ENCODE peak calls at places on chromosomes 4 and X, in seven cellular contexts. P is IMR-90, I is thoracic aorta, B is GM23248, E is small intestine, Q is pancreas, N is heart right ventricle. W is an unnamed sample.

GRCh38 chr4:177986236-177986635 is 544.0 kb upstream of the AGA start:
- DNase-seq in I (no peak), B (no peak), N (no peak), Q (no peak), E (no peak), P (no peak), W (no peak)

GRCh38 chr4:38846015-38846414 is 10.6 kb downstream of the TLR6 start:
- DNase-seq in N (no peak), Q (no peak), P (no peak), B (no peak), I (no peak), E (no peak), W (no peak)

GRCh38 chr4:74127745-74128144 is 28.8 kb upstream of the CXCL2 start:
- DNase-seq in B (no peak), N (no peak), P (no peak), E (no peak), Q (no peak), I (no peak), W (no peak)

GRCh38 chr4:158965208-158965607 is 137.7 kb upstream of the RAPGEF2 start:
- DNase-seq in Q (no peak), I (no peak), B (no peak), N (no peak), E (no peak), P (no peak), W (no peak)

GRCh38 chr4:47207555-47207954 is 176.2 kb downstream of the GABRB1 start:
- DNase-seq in P (no peak), B (no peak), I (no peak), Q (no peak), E (no peak), N (no peak), W (no peak)

GRCh38 chrX:27890611-27891010 is 82.8 kb downstream of the MAGEB10 start:
- DNase-seq in B (peak), N (no peak), Q (no peak), P (peak), E (no peak), I (no peak), W (no peak)

GRCh38 chrX:20265726-20266681 is 705 bp downstream of the RPS6KA3 start:
- DNase-seq in E (peak), I (no peak), P (peak), B (peak), Q (peak), N (peak), W (no peak)

GRCh38 chr4:95510877-95511276 is 37.9 kb downstream of the UNC5C start:
- DNase-seq in I (no peak), Q (no peak), P (no peak), B (no peak), N (no peak), E (no peak), W (no peak)

GRCh38 chrX:15758140-15758539 is 20.1 kb downstream of the CA5B start:
- DNase-seq in N (no peak), I (no peak), B (no peak), Q (no peak), P (no peak), E (no peak), W (no peak)

GRCh38 chr4:171676555-171677215 is 136.5 kb upstream of the GALNTL6 start:
- DNase-seq in I (no peak), P (no peak), N (no peak), E (no peak), B (no peak), Q (no peak), W (no peak)

GRCh38 chrX:56728752-56729151 is 291 bp upstream of the NBDY start:
- DNase-seq in P (peak), I (no peak), E (no peak), N (peak), B (peak), Q (no peak), W (no peak)

GRCh38 chr4:158796370-158797140 is 27.7 kb downstream of the FNIP2 start:
- DNase-seq in P (peak), N (no peak), I (no peak), B (peak), Q (no peak), E (no peak), W (no peak)

GRCh38 chrX:50814701-50815476 is 895 bp upstream of the SHROOM4 start:
- DNase-seq in B (peak), E (peak), N (no peak), P (peak), I (no peak), Q (no peak), W (peak)

GRCh38 chr4:183602444-183603102 is 56.4 kb downstream of the RWDD4 start:
- DNase-seq in I (no peak), P (peak), E (no peak), N (no peak), B (peak), Q (no peak), W (no peak)

GRCh38 chr4:41656572-41657301 is 91.8 kb downstream of the PHOX2B start:
- DNase-seq in E (no peak), I (no peak), N (peak), Q (no peak), B (no peak), P (no peak), W (no peak)

GRCh38 chr4:138816883-138817282 is 198.7 kb upstream of the NOCT start:
- DNase-seq in N (no peak), E (no peak), I (no peak), Q (no peak), B (no peak), P (no peak), W (no peak)
- H3K27ac ChIP-seq in N (no peak), E (no peak), I (no peak), Q (no peak), B (no peak), P (no peak), W (no peak)

GRCh38 chr4:101018836-101019235 is 328.5 kb downstream of the PPP3CA start:
- DNase-seq in P (no peak), Q (no peak), B (no peak), N (no peak), E (peak), I (no peak), W (no peak)
- H3K27ac ChIP-seq in P (no peak), Q (no peak), B (no peak), N (peak), E (peak), I (no peak), W (no peak)

GRCh38 chrX:154431321-154431720 is 2.8 kb downstream of the ATP6AP1 start:
- DNase-seq in N (peak), I (no peak), Q (no peak), E (no peak), B (no peak), P (no peak), W (no peak)

GRCh38 chrX:154430504-154430903 is 2.0 kb downstream of the ATP6AP1 start:
- DNase-seq in P (no peak), I (no peak), Q (no peak), E (no peak), N (no peak), B (no peak), W (no peak)

GRCh38 chrX:154432210-154432609 is 3.7 kb downstream of the ATP6AP1 start:
- DNase-seq in B (no peak), N (no peak), I (no peak), P (no peak), Q (peak), E (no peak), W (no peak)

GRCh38 chrX:154429708-154430107 is 1.2 kb downstream of the ATP6AP1 start:
- DNase-seq in N (no peak), B (no peak), I (no peak), E (no peak), Q (no peak), P (no peak), W (no peak)

DNA sequence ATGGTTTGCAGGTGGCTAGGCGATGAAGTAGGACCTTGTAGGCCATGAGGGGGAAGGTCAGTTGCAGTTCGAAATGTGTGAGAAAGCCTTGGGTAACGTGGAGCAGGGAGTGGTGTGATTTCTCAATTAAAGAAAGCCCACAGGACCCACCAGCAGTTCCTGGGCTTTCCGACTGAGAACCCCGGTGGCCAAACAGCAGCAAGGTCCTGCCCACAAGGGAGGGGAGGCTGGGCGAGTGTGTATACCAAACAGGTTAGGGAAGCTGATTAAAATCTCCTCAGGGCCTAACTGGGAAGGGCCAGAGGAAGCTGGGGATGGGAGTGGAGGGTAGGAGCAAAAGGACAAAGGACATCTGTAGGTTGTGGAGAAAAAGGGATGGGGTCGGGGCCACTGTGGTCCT is 2.4 kb downstream of the ATP6AP1 start:
- DNase-seq in P (no peak), I (no peak), E (no peak), Q (no peak), N (no peak), B (no peak), W (no peak)
- H3K27ac ChIP-seq in P (no peak), I (no peak), E (no peak), Q (no peak), N (peak), B (no peak), W (peak)

GRCh38 chr4:8270912-8271815 is 1.6 kb downstream of the HTRA3 start:
- DNase-seq in P (no peak), Q (peak), N (no peak), E (no peak), I (no peak), B (peak), W (no peak)

GRCh38 chr4:8271821-8272220 is 2.3 kb downstream of the HTRA3 start:
- DNase-seq in B (no peak), Q (peak), E (no peak), P (no peak), I (no peak), N (no peak), W (no peak)

GRCh38 chr4:8268901-8269534 is 536 bp upstream of the HTRA3 start:
- DNase-seq in E (no peak), P (no peak), N (no peak), I (no peak), B (no peak), Q (peak), W (no peak)

GRCh38 chr4:8269535-8270417 is at the start of gene HTRA3:
- DNase-seq in E (no peak), Q (peak), N (peak), P (peak), I (no peak), B (peak), W (no peak)

DNA sequence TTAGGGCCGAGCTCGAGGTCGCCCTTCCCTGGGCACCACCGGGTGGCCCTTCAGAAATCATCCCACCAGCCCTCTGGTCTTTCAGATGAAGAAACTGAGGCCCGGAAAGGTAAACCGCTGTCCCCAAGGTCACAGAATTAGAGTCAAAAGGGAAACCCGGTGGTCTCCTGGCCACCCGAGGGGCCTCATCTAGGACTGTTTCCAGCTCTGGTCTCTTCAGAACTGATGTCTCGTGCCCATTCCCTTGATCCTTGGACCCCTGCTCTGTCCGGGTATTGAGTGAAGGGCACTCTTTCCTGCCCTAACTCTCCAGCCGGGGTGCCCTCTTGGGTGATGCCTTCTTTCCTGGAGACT is 841 bp downstream of the HTRA3 start:
- DNase-seq in N (no peak), B (no peak), P (no peak), E (no peak), Q (peak), I (no peak), W (no peak)
- H3K27ac ChIP-seq in N (peak), B (no peak), P (no peak), E (no peak), Q (no peak), I (no peak), W (no peak)

DNA sequence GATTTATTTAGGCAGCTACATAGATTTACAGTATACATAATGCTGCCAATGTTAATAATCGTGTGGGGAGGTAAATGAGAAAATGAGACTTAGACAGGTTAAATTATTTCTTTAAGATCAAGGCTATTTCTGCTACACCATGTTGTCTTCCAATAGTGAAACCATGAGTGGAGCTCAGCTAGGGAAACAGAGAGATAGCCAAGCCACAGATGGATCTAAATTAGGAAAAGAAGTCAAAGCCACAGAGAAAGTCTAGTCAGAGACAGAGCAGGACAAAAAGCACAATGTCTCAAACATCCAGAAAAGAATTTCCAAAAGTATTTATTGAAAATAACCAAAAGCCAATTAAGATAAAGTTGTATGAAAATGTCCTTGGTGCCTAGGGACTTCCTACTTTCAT is 867.2 kb upstream of the GRID2 start:
- DNase-seq in P (no peak), Q (no peak), B (no peak), N (no peak), I (no peak), E (no peak), W (no peak)
- H3K27ac ChIP-seq in P (no peak), Q (no peak), B (no peak), N (no peak), I (no peak), E (no peak), W (no peak)

W was measured in substantia nigra.